ENCODE peak calls at places on chromosome 13, in ten cellular contexts. One of them, this sample, is unnamed.

GRCh38 chr13:109214393-109214792 is 572.0 kb downstream of the IRS2 start:
- DNase-seq in ACHN: no peak
- DNase-seq in activated T-helper 1 cell treated with anti-CD3 and anti-CD28 coated beads, Interleukin-12 subunit alpha, Interleukin-12 subunit beta, Interleukin-2, Interleukin-4 antibody, amounts not matched to agents 30 ng/mL and 10 ng/mL and 1 ng/mL, durations not matched to agents 14 hours and 24 hours and 36 hours: no peak
- DNase-seq in activated CD8-positive, alpha-beta memory T cell treated with anti-CD3 and anti-CD28 coated beads, Interleukin-2, amount 10 ng/mL, durations not matched to agents 7 days and 5 days: no peak
- DNase-seq in mesothelial cell of epicardium: no peak
- DNase-seq in right lobe of liver: no peak
- DNase-seq in germinal center: no peak
- DNase-seq in posterior vena cava: no peak
- DNase-seq in amygdala: no peak
- DNase-seq in uterus: no peak
- DNase-seq in this sample: no peak

GRCh38 chr13:27619711-27620376 is 485 bp downstream of the LNX2 start:
- DNase-seq in ACHN: no peak
- DNase-seq in activated T-helper 1 cell treated with anti-CD3 and anti-CD28 coated beads, Interleukin-12 subunit alpha, Interleukin-12 subunit beta, Interleukin-2, Interleukin-4 antibody, amounts not matched to agents 30 ng/mL and 10 ng/mL and 1 ng/mL, durations not matched to agents 14 hours and 24 hours and 36 hours: peak
- DNase-seq in activated CD8-positive, alpha-beta memory T cell treated with anti-CD3 and anti-CD28 coated beads, Interleukin-2, amount 10 ng/mL, durations not matched to agents 7 days and 5 days: peak
- DNase-seq in mesothelial cell of epicardium: no peak
- DNase-seq in right lobe of liver: peak
- DNase-seq in germinal center: peak
- DNase-seq in posterior vena cava: peak
- DNase-seq in amygdala: no peak
- DNase-seq in uterus: peak
- DNase-seq in this sample: peak

GRCh38 chr13:111568290-111568689 is 247.8 kb downstream of the TEX29 start:
- DNase-seq in ACHN: no peak
- DNase-seq in activated T-helper 1 cell treated with anti-CD3 and anti-CD28 coated beads, Interleukin-12 subunit alpha, Interleukin-12 subunit beta, Interleukin-2, Interleukin-4 antibody, amounts not matched to agents 30 ng/mL and 10 ng/mL and 1 ng/mL, durations not matched to agents 14 hours and 24 hours and 36 hours: no peak
- DNase-seq in activated CD8-positive, alpha-beta memory T cell treated with anti-CD3 and anti-CD28 coated beads, Interleukin-2, amount 10 ng/mL, durations not matched to agents 7 days and 5 days: no peak
- DNase-seq in mesothelial cell of epicardium: no peak
- DNase-seq in right lobe of liver: peak
- DNase-seq in germinal center: no peak
- DNase-seq in posterior vena cava: peak
- DNase-seq in amygdala: no peak
- DNase-seq in uterus: no peak
- DNase-seq in this sample: no peak

GRCh38 chr13:44921931-44922758 is 67.1 kb downstream of the NUFIP1 start:
- DNase-seq in ACHN: peak
- DNase-seq in activated T-helper 1 cell treated with anti-CD3 and anti-CD28 coated beads, Interleukin-12 subunit alpha, Interleukin-12 subunit beta, Interleukin-2, Interleukin-4 antibody, amounts not matched to agents 30 ng/mL and 10 ng/mL and 1 ng/mL, durations not matched to agents 14 hours and 24 hours and 36 hours: no peak
- DNase-seq in activated CD8-positive, alpha-beta memory T cell treated with anti-CD3 and anti-CD28 coated beads, Interleukin-2, amount 10 ng/mL, durations not matched to agents 7 days and 5 days: no peak
- DNase-seq in mesothelial cell of epicardium: no peak
- DNase-seq in right lobe of liver: no peak
- DNase-seq in germinal center: no peak
- DNase-seq in posterior vena cava: no peak
- DNase-seq in amygdala: no peak
- DNase-seq in uterus: peak
- DNase-seq in this sample: peak

GRCh38 chr13:89982406-89983085 is 1364.9 kb upstream of the MIR17HG start:
- DNase-seq in ACHN: no peak
- DNase-seq in activated T-helper 1 cell treated with anti-CD3 and anti-CD28 coated beads, Interleukin-12 subunit alpha, Interleukin-12 subunit beta, Interleukin-2, Interleukin-4 antibody, amounts not matched to agents 30 ng/mL and 10 ng/mL and 1 ng/mL, durations not matched to agents 14 hours and 24 hours and 36 hours: no peak
- DNase-seq in activated CD8-positive, alpha-beta memory T cell treated with anti-CD3 and anti-CD28 coated beads, Interleukin-2, amount 10 ng/mL, durations not matched to agents 7 days and 5 days: no peak
- DNase-seq in mesothelial cell of epicardium: no peak
- DNase-seq in right lobe of liver: no peak
- DNase-seq in germinal center: no peak
- DNase-seq in posterior vena cava: no peak
- DNase-seq in amygdala: no peak
- DNase-seq in uterus: no peak
- DNase-seq in this sample: no peak

GRCh38 chr13:102597029-102598015 is 536 bp downstream of the TPP2 start:
- DNase-seq in ACHN: peak
- DNase-seq in activated T-helper 1 cell treated with anti-CD3 and anti-CD28 coated beads, Interleukin-12 subunit alpha, Interleukin-12 subunit beta, Interleukin-2, Interleukin-4 antibody, amounts not matched to agents 30 ng/mL and 10 ng/mL and 1 ng/mL, durations not matched to agents 14 hours and 24 hours and 36 hours: peak
- DNase-seq in activated CD8-positive, alpha-beta memory T cell treated with anti-CD3 and anti-CD28 coated beads, Interleukin-2, amount 10 ng/mL, durations not matched to agents 7 days and 5 days: peak
- DNase-seq in mesothelial cell of epicardium: peak
- DNase-seq in right lobe of liver: peak
- DNase-seq in germinal center: peak
- DNase-seq in posterior vena cava: peak
- DNase-seq in amygdala: no peak
- DNase-seq in uterus: peak
- DNase-seq in this sample: no peak

GRCh38 chr13:46010148-46010547 is 42.4 kb downstream of the ZC3H13 start:
- DNase-seq in ACHN: peak
- DNase-seq in activated T-helper 1 cell treated with anti-CD3 and anti-CD28 coated beads, Interleukin-12 subunit alpha, Interleukin-12 subunit beta, Interleukin-2, Interleukin-4 antibody, amounts not matched to agents 30 ng/mL and 10 ng/mL and 1 ng/mL, durations not matched to agents 14 hours and 24 hours and 36 hours: no peak
- DNase-seq in activated CD8-positive, alpha-beta memory T cell treated with anti-CD3 and anti-CD28 coated beads, Interleukin-2, amount 10 ng/mL, durations not matched to agents 7 days and 5 days: no peak
- DNase-seq in mesothelial cell of epicardium: no peak
- DNase-seq in right lobe of liver: no peak
- DNase-seq in germinal center: no peak
- DNase-seq in posterior vena cava: no peak
- DNase-seq in amygdala: no peak
- DNase-seq in uterus: no peak
- DNase-seq in this sample: no peak

GRCh38 chr13:79874396-79875360 is 393.7 kb downstream of the NDFIP2 start:
- DNase-seq in ACHN: no peak
- DNase-seq in activated T-helper 1 cell treated with anti-CD3 and anti-CD28 coated beads, Interleukin-12 subunit alpha, Interleukin-12 subunit beta, Interleukin-2, Interleukin-4 antibody, amounts not matched to agents 30 ng/mL and 10 ng/mL and 1 ng/mL, durations not matched to agents 14 hours and 24 hours and 36 hours: no peak
- DNase-seq in activated CD8-positive, alpha-beta memory T cell treated with anti-CD3 and anti-CD28 coated beads, Interleukin-2, amount 10 ng/mL, durations not matched to agents 7 days and 5 days: no peak
- DNase-seq in mesothelial cell of epicardium: no peak
- DNase-seq in right lobe of liver: no peak
- DNase-seq in germinal center: no peak
- DNase-seq in posterior vena cava: no peak
- DNase-seq in amygdala: no peak
- DNase-seq in uterus: no peak
- DNase-seq in this sample: no peak

GRCh38 chr13:69565334-69565733 is 542.3 kb upstream of the ATXN8OS start:
- DNase-seq in ACHN: peak
- DNase-seq in activated T-helper 1 cell treated with anti-CD3 and anti-CD28 coated beads, Interleukin-12 subunit alpha, Interleukin-12 subunit beta, Interleukin-2, Interleukin-4 antibody, amounts not matched to agents 30 ng/mL and 10 ng/mL and 1 ng/mL, durations not matched to agents 14 hours and 24 hours and 36 hours: no peak
- DNase-seq in activated CD8-positive, alpha-beta memory T cell treated with anti-CD3 and anti-CD28 coated beads, Interleukin-2, amount 10 ng/mL, durations not matched to agents 7 days and 5 days: no peak
- DNase-seq in mesothelial cell of epicardium: no peak
- DNase-seq in right lobe of liver: no peak
- DNase-seq in germinal center: no peak
- DNase-seq in posterior vena cava: no peak
- DNase-seq in amygdala: no peak
- DNase-seq in uterus: no peak
- DNase-seq in this sample: peak

GRCh38 chr13:24220086-24220703 is 59.7 kb downstream of the SPATA13 start:
- DNase-seq in ACHN: peak
- DNase-seq in activated T-helper 1 cell treated with anti-CD3 and anti-CD28 coated beads, Interleukin-12 subunit alpha, Interleukin-12 subunit beta, Interleukin-2, Interleukin-4 antibody, amounts not matched to agents 30 ng/mL and 10 ng/mL and 1 ng/mL, durations not matched to agents 14 hours and 24 hours and 36 hours: peak
- DNase-seq in activated CD8-positive, alpha-beta memory T cell treated with anti-CD3 and anti-CD28 coated beads, Interleukin-2, amount 10 ng/mL, durations not matched to agents 7 days and 5 days: peak
- DNase-seq in mesothelial cell of epicardium: no peak
- DNase-seq in right lobe of liver: no peak
- DNase-seq in germinal center: peak
- DNase-seq in posterior vena cava: no peak
- DNase-seq in amygdala: peak
- DNase-seq in uterus: peak
- DNase-seq in this sample: peak

GRCh38 chr13:28704919-28705318 is 13.9 kb downstream of the SLC46A3 start:
- DNase-seq in ACHN: no peak
- DNase-seq in activated T-helper 1 cell treated with anti-CD3 and anti-CD28 coated beads, Interleukin-12 subunit alpha, Interleukin-12 subunit beta, Interleukin-2, Interleukin-4 antibody, amounts not matched to agents 30 ng/mL and 10 ng/mL and 1 ng/mL, durations not matched to agents 14 hours and 24 hours and 36 hours: no peak
- DNase-seq in activated CD8-positive, alpha-beta memory T cell treated with anti-CD3 and anti-CD28 coated beads, Interleukin-2, amount 10 ng/mL, durations not matched to agents 7 days and 5 days: no peak
- DNase-seq in mesothelial cell of epicardium: no peak
- DNase-seq in right lobe of liver: no peak
- DNase-seq in germinal center: no peak
- DNase-seq in posterior vena cava: no peak
- DNase-seq in amygdala: no peak
- DNase-seq in uterus: no peak
- DNase-seq in this sample: no peak

GRCh38 chr13:107462501-107462900 is 752.8 kb downstream of the LIG4 start:
- DNase-seq in ACHN: no peak
- DNase-seq in activated T-helper 1 cell treated with anti-CD3 and anti-CD28 coated beads, Interleukin-12 subunit alpha, Interleukin-12 subunit beta, Interleukin-2, Interleukin-4 antibody, amounts not matched to agents 30 ng/mL and 10 ng/mL and 1 ng/mL, durations not matched to agents 14 hours and 24 hours and 36 hours: no peak
- DNase-seq in activated CD8-positive, alpha-beta memory T cell treated with anti-CD3 and anti-CD28 coated beads, Interleukin-2, amount 10 ng/mL, durations not matched to agents 7 days and 5 days: no peak
- DNase-seq in mesothelial cell of epicardium: no peak
- DNase-seq in right lobe of liver: no peak
- DNase-seq in germinal center: no peak
- DNase-seq in posterior vena cava: no peak
- DNase-seq in amygdala: no peak
- DNase-seq in uterus: no peak
- DNase-seq in this sample: no peak

GRCh38 chr13:37985281-37985680 is 115.7 kb upstream of the TRPC4 start:
- DNase-seq in ACHN: no peak
- DNase-seq in activated T-helper 1 cell treated with anti-CD3 and anti-CD28 coated beads, Interleukin-12 subunit alpha, Interleukin-12 subunit beta, Interleukin-2, Interleukin-4 antibody, amounts not matched to agents 30 ng/mL and 10 ng/mL and 1 ng/mL, durations not matched to agents 14 hours and 24 hours and 36 hours: no peak
- DNase-seq in activated CD8-positive, alpha-beta memory T cell treated with anti-CD3 and anti-CD28 coated beads, Interleukin-2, amount 10 ng/mL, durations not matched to agents 7 days and 5 days: no peak
- DNase-seq in mesothelial cell of epicardium: no peak
- DNase-seq in right lobe of liver: no peak
- DNase-seq in germinal center: no peak
- DNase-seq in posterior vena cava: no peak
- DNase-seq in amygdala: no peak
- DNase-seq in uterus: no peak
- DNase-seq in this sample: no peak

GRCh38 chr13:44768775-44769578 is 192.8 kb upstream of the TSC22D1 start:
- DNase-seq in ACHN: no peak
- DNase-seq in activated T-helper 1 cell treated with anti-CD3 and anti-CD28 coated beads, Interleukin-12 subunit alpha, Interleukin-12 subunit beta, Interleukin-2, Interleukin-4 antibody, amounts not matched to agents 30 ng/mL and 10 ng/mL and 1 ng/mL, durations not matched to agents 14 hours and 24 hours and 36 hours: peak
- DNase-seq in activated CD8-positive, alpha-beta memory T cell treated with anti-CD3 and anti-CD28 coated beads, Interleukin-2, amount 10 ng/mL, durations not matched to agents 7 days and 5 days: peak
- DNase-seq in mesothelial cell of epicardium: no peak
- DNase-seq in right lobe of liver: no peak
- DNase-seq in germinal center: no peak
- DNase-seq in posterior vena cava: no peak
- DNase-seq in amygdala: no peak
- DNase-seq in uterus: no peak
- DNase-seq in this sample: no peak

GRCh38 chr13:110530839-110531499 is 30.6 kb downstream of the RAB20 start:
- DNase-seq in ACHN: no peak
- DNase-seq in activated T-helper 1 cell treated with anti-CD3 and anti-CD28 coated beads, Interleukin-12 subunit alpha, Interleukin-12 subunit beta, Interleukin-2, Interleukin-4 antibody, amounts not matched to agents 30 ng/mL and 10 ng/mL and 1 ng/mL, durations not matched to agents 14 hours and 24 hours and 36 hours: no peak
- DNase-seq in activated CD8-positive, alpha-beta memory T cell treated with anti-CD3 and anti-CD28 coated beads, Interleukin-2, amount 10 ng/mL, durations not matched to agents 7 days and 5 days: no peak
- DNase-seq in mesothelial cell of epicardium: no peak
- DNase-seq in right lobe of liver: no peak
- DNase-seq in germinal center: no peak
- DNase-seq in posterior vena cava: no peak
- DNase-seq in amygdala: no peak
- DNase-seq in uterus: no peak
- DNase-seq in this sample: no peak

GRCh38 chr13:41216160-41216559 is 21.8 kb upstream of the KBTBD7 start:
- DNase-seq in ACHN: no peak
- DNase-seq in activated T-helper 1 cell treated with anti-CD3 and anti-CD28 coated beads, Interleukin-12 subunit alpha, Interleukin-12 subunit beta, Interleukin-2, Interleukin-4 antibody, amounts not matched to agents 30 ng/mL and 10 ng/mL and 1 ng/mL, durations not matched to agents 14 hours and 24 hours and 36 hours: no peak
- DNase-seq in activated CD8-positive, alpha-beta memory T cell treated with anti-CD3 and anti-CD28 coated beads, Interleukin-2, amount 10 ng/mL, durations not matched to agents 7 days and 5 days: no peak
- DNase-seq in mesothelial cell of epicardium: no peak
- DNase-seq in right lobe of liver: no peak
- DNase-seq in germinal center: no peak
- DNase-seq in posterior vena cava: no peak
- DNase-seq in amygdala: no peak
- DNase-seq in uterus: no peak
- DNase-seq in this sample: peak

GRCh38 chr13:48977973-48978372 is 2.3 kb downstream of the FNDC3A start:
- DNase-seq in ACHN: peak
- DNase-seq in activated T-helper 1 cell treated with anti-CD3 and anti-CD28 coated beads, Interleukin-12 subunit alpha, Interleukin-12 subunit beta, Interleukin-2, Interleukin-4 antibody, amounts not matched to agents 30 ng/mL and 10 ng/mL and 1 ng/mL, durations not matched to agents 14 hours and 24 hours and 36 hours: no peak
- DNase-seq in activated CD8-positive, alpha-beta memory T cell treated with anti-CD3 and anti-CD28 coated beads, Interleukin-2, amount 10 ng/mL, durations not matched to agents 7 days and 5 days: no peak
- DNase-seq in mesothelial cell of epicardium: no peak
- DNase-seq in right lobe of liver: no peak
- DNase-seq in germinal center: no peak
- DNase-seq in posterior vena cava: no peak
- DNase-seq in amygdala: no peak
- DNase-seq in uterus: no peak
- DNase-seq in this sample: no peak

GRCh38 chr13:98785405-98785804 is 32.9 kb upstream of the SLC15A1 start:
- DNase-seq in ACHN: no peak
- DNase-seq in activated T-helper 1 cell treated with anti-CD3 and anti-CD28 coated beads, Interleukin-12 subunit alpha, Interleukin-12 subunit beta, Interleukin-2, Interleukin-4 antibody, amounts not matched to agents 30 ng/mL and 10 ng/mL and 1 ng/mL, durations not matched to agents 14 hours and 24 hours and 36 hours: no peak
- DNase-seq in activated CD8-positive, alpha-beta memory T cell treated with anti-CD3 and anti-CD28 coated beads, Interleukin-2, amount 10 ng/mL, durations not matched to agents 7 days and 5 days: no peak
- DNase-seq in mesothelial cell of epicardium: no peak
- DNase-seq in right lobe of liver: no peak
- DNase-seq in germinal center: no peak
- DNase-seq in posterior vena cava: peak
- DNase-seq in amygdala: no peak
- DNase-seq in uterus: no peak
- DNase-seq in this sample: no peak

GRCh38 chr13:51453308-51453958 is 597 bp upstream of the INTS6 start:
- DNase-seq in ACHN: peak
- DNase-seq in activated T-helper 1 cell treated with anti-CD3 and anti-CD28 coated beads, Interleukin-12 subunit alpha, Interleukin-12 subunit beta, Interleukin-2, Interleukin-4 antibody, amounts not matched to agents 30 ng/mL and 10 ng/mL and 1 ng/mL, durations not matched to agents 14 hours and 24 hours and 36 hours: peak
- DNase-seq in activated CD8-positive, alpha-beta memory T cell treated with anti-CD3 and anti-CD28 coated beads, Interleukin-2, amount 10 ng/mL, durations not matched to agents 7 days and 5 days: peak
- DNase-seq in mesothelial cell of epicardium: peak
- DNase-seq in right lobe of liver: no peak
- DNase-seq in germinal center: peak
- DNase-seq in posterior vena cava: peak
- DNase-seq in amygdala: peak
- DNase-seq in uterus: peak
- DNase-seq in this sample: peak

This sample was measured in HepG2.